ENCODE peak calls at places on chromosomes 11 and 22, in seven cellular contexts. K is AG04449, U is mucosa of descending colon, N is testis, Z is AG09309, I is dorsolateral prefrontal cortex, T is fibroblast of pulmonary artery. J is an unnamed sample.

GRCh38 chr11:95360382-95360781 is 129.4 kb upstream of the SESN3 start:
- DNase-seq in K (no peak), U (no peak), N (no peak), Z (peak), I (no peak), T (no peak), J (no peak)

GRCh38 chr11:69705246-69705856 is 1.5 kb upstream of the FGF19 start:
- DNase-seq in K (no peak), U (no peak), N (no peak), Z (no peak), I (peak), T (no peak), J (no peak)

GRCh38 chr22:44357962-44358553 is 45.3 kb upstream of the SHISAL1 start:
- DNase-seq in K (no peak), U (peak), N (peak), Z (no peak), I (no peak), T (peak), J (no peak)

GRCh38 chr11:69280994-69281393 is 13.0 kb upstream of the MYEOV start:
- DNase-seq in K (peak), U (peak), N (peak), Z (peak), I (no peak), T (peak), J (peak)

GRCh38 chr11:93541154-93541553 is 2.0 kb downstream of the SMCO4 start:
- DNase-seq in K (no peak), U (no peak), N (no peak), Z (no peak), I (no peak), T (no peak), J (no peak)

GRCh38 chr11:119709638-119710346 is 19.2 kb downstream of the NECTIN1 start:
- DNase-seq in K (no peak), U (no peak), N (no peak), Z (no peak), I (peak), T (peak), J (no peak)

GRCh38 chr11:12174145-12175143 is 64.1 kb downstream of the MICAL2 start:
- DNase-seq in K (no peak), U (no peak), N (no peak), Z (no peak), I (no peak), T (peak), J (no peak)

GRCh38 chr22:27545071-27545470 is 256.5 kb downstream of the MN1 start:
- DNase-seq in K (no peak), U (no peak), N (no peak), Z (no peak), I (no peak), T (no peak), J (no peak)

GRCh38 chr22:36753120-36753802 is 22.7 kb downstream of the IFT27 start:
- DNase-seq in K (no peak), U (no peak), N (no peak), Z (no peak), I (no peak), T (no peak), J (no peak)

GRCh38 chr11:134581966-134582787 is 170.1 kb upstream of the B3GAT1 start:
- DNase-seq in K (no peak), U (no peak), N (no peak), Z (no peak), I (no peak), T (no peak), J (no peak)

GRCh38 chr11:79400717-79401330 is 40.0 kb downstream of the TENM4 start:
- DNase-seq in K (no peak), U (peak), N (peak), Z (no peak), I (no peak), T (peak), J (no peak)

GRCh38 chr11:119155733-119156492 is 7.1 kb downstream of the ABCG4 start:
- DNase-seq in K (no peak), U (peak), N (no peak), Z (no peak), I (no peak), T (no peak), J (no peak)

GRCh38 chr11:63502252-63502820 is 3.5 kb upstream of the LGALS12 start:
- DNase-seq in K (no peak), U (no peak), N (no peak), Z (no peak), I (no peak), T (no peak), J (no peak)

GRCh38 chr11:102364991-102365390 is 18.0 kb downstream of the BIRC2 start:
- DNase-seq in K (no peak), U (no peak), N (no peak), Z (no peak), I (no peak), T (no peak), J (no peak)

GRCh38 chr11:27882066-27882697 is 181.9 kb upstream of the BDNF start:
- DNase-seq in K (no peak), U (no peak), N (no peak), Z (no peak), I (no peak), T (no peak), J (no peak)

GRCh38 chr11:15655552-15655951 is 540.8 kb downstream of the INSC start:
- DNase-seq in K (no peak), U (no peak), N (no peak), Z (no peak), I (no peak), T (no peak), J (no peak)

GRCh38 chr22:30460147-30460546 is 11.7 kb downstream of the SEC14L3 start:
- DNase-seq in K (no peak), U (peak), N (no peak), Z (no peak), I (no peak), T (no peak), J (no peak)

GRCh38 chr11:27414644-27415043 is 51.6 kb upstream of the CCDC34 start:
- DNase-seq in K (no peak), U (no peak), N (no peak), Z (no peak), I (no peak), T (no peak), J (no peak)

GRCh38 chr11:76606102-76606793 is 64.3 kb downstream of the LRRC32 start:
- DNase-seq in K (no peak), U (no peak), N (peak), Z (no peak), I (no peak), T (peak), J (no peak)

GRCh38 chr11:127493330-127493729 is 492.8 kb upstream of the KIRREL3 start:
- DNase-seq in K (no peak), U (no peak), N (peak), Z (no peak), I (no peak), T (no peak), J (no peak)

GRCh38 chr22:31605851-31606585 is 56.0 kb downstream of the PISD start:
- DNase-seq in K (no peak), U (no peak), N (no peak), Z (no peak), I (no peak), T (no peak), J (no peak)

GRCh38 chr11:102680945-102681344 is 24.6 kb downstream of the MMP27 start:
- DNase-seq in K (no peak), U (no peak), N (no peak), Z (peak), I (no peak), T (peak), J (no peak)

GRCh38 chr11:27431808-27432207 is 40.8 kb downstream of the LGR4 start:
- DNase-seq in K (no peak), U (no peak), N (no peak), Z (no peak), I (no peak), T (no peak), J (no peak)

GRCh38 chr11:77776455-77776854 is 44.1 kb downstream of the RSF1 start:
- DNase-seq in K (no peak), U (no peak), N (no peak), Z (no peak), I (no peak), T (peak), J (no peak)

GRCh38 chr11:14364322-14364721 is 5.3 kb upstream of the RRAS2 start:
- DNase-seq in K (no peak), U (no peak), N (no peak), Z (no peak), I (no peak), T (no peak), J (no peak)

GRCh38 chr22:27573280-27573711 is 228.3 kb downstream of the MN1 start:
- DNase-seq in K (no peak), U (no peak), N (no peak), Z (no peak), I (no peak), T (no peak), J (no peak)

GRCh38 chr22:48832592-48832991 is 995.1 kb downstream of the BRD1 start:
- DNase-seq in K (no peak), U (no peak), N (no peak), Z (no peak), I (no peak), T (no peak), J (no peak)

GRCh38 chr11:58629857-58630256 is 7.4 kb downstream of the CNTF start:
- DNase-seq in K (peak), U (no peak), N (peak), Z (peak), I (no peak), T (peak), J (no peak)

GRCh38 chr11:118491041-118491440 is 36.2 kb upstream of the TTC36 start:
- DNase-seq in K (no peak), U (no peak), N (no peak), Z (no peak), I (no peak), T (no peak), J (no peak)

GRCh38 chr11:107272561-107272960 is 185.1 kb downstream of the CWF19L2 start:
- DNase-seq in K (no peak), U (no peak), N (no peak), Z (no peak), I (no peak), T (no peak), J (no peak)

GRCh38 chr22:32808038-32808445 is 6.5 kb downstream of the TIMP3 start:
- DNase-seq in K (no peak), U (peak), N (no peak), Z (no peak), I (no peak), T (no peak), J (no peak)

GRCh38 chr22:38657248-38657909 is 941 bp downstream of the CBY1 start:
- DNase-seq in K (no peak), U (peak), N (peak), Z (no peak), I (no peak), T (peak), J (no peak)

GRCh38 chr11:134663506-134664313 is 251.7 kb upstream of the B3GAT1 start:
- DNase-seq in K (no peak), U (no peak), N (no peak), Z (no peak), I (no peak), T (no peak), J (no peak)

GRCh38 chr11:74559934-74560309 is 32.5 kb upstream of the POLD3 start:
- DNase-seq in K (no peak), U (no peak), N (no peak), Z (no peak), I (no peak), T (peak), J (no peak)

GRCh38 chr11:79243412-79244174 is 197.2 kb downstream of the TENM4 start:
- DNase-seq in K (no peak), U (no peak), N (peak), Z (no peak), I (no peak), T (no peak), J (no peak)

GRCh38 chr11:118627566-118627965 is 20.2 kb downstream of the PHLDB1 start:
- DNase-seq in K (no peak), U (peak), N (no peak), Z (no peak), I (no peak), T (no peak), J (no peak)

GRCh38 chr11:71339178-71339881 is 87.0 kb upstream of the SHANK2 start:
- DNase-seq in K (no peak), U (no peak), N (peak), Z (no peak), I (no peak), T (no peak), J (no peak)

GRCh38 chr22:21621891-21622623 is 7.8 kb downstream of the YDJC start:
- DNase-seq in K (no peak), U (no peak), N (no peak), Z (no peak), I (no peak), T (no peak), J (no peak)

GRCh38 chr11:130314184-130314748 is 451 bp downstream of the ZBTB44 start:
- DNase-seq in K (no peak), U (peak), N (peak), Z (no peak), I (no peak), T (peak), J (no peak)

GRCh38 chr11:130310622-130311021 is 4.1 kb downstream of the ZBTB44 start:
- DNase-seq in K (no peak), U (no peak), N (no peak), Z (no peak), I (no peak), T (no peak), J (no peak)

GRCh38 chr11:130314749-130315285 is at the start of gene ZBTB44:
- DNase-seq in K (peak), U (peak), N (peak), Z (peak), I (peak), T (peak), J (no peak)

GRCh38 chr11:130313383-130314183 is 1.1 kb downstream of the ZBTB44 start:
- DNase-seq in K (no peak), U (no peak), N (no peak), Z (no peak), I (no peak), T (peak), J (no peak)

DNA sequence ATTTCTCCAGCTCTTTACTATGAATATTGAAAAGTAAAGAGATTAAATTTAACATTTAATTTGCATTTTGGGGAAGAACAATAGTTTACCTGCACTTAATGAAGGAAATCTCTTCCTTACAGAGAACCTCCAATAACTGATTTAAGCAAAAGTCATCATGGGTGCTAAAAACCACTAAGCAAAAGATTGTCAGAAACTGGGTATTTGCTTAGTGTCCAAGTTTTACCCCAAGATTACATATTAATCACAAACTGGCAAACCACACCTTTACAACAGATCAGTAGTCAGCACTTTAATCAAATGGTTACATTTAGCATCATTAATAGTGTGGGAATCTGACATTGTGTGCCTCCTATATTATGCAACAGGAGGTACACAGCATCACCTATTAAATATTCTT is 2.7 kb downstream of the ZBTB44 start:
- DNase-seq in K (no peak), U (no peak), N (no peak), Z (no peak), I (no peak), T (no peak), J (no peak)
- H3K4me3 ChIP-seq in K (no peak), U (no peak), N (no peak), Z (no peak), I (peak), T (no peak), J (peak)

DNA sequence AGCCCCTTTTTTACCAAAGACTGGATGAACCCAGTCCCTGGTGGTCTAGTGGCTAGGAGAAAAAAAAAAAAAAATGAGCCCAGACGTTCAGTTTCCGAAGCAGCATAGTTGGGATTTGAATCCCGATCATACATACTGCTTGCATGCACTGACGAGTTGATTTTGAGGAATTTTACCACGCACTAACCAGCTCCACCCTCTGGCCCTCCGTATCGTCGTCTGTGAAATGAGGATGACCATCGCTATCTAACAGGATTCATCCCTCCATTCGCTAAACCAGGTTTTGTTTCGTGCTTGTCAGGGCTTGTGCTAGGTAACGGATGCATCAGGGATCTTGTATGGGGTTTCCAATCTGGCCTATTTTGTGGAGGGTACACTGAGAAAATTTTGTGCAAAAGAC is 774 bp downstream of the PTS start:
- DNase-seq in K (no peak), U (no peak), N (no peak), Z (no peak), I (no peak), T (peak), J (no peak)
- TF ChIP-seq CTCF in K (no peak), U (no peak), N (no peak), Z (no peak), I (no peak), T (no peak), J (no peak)

DNA sequence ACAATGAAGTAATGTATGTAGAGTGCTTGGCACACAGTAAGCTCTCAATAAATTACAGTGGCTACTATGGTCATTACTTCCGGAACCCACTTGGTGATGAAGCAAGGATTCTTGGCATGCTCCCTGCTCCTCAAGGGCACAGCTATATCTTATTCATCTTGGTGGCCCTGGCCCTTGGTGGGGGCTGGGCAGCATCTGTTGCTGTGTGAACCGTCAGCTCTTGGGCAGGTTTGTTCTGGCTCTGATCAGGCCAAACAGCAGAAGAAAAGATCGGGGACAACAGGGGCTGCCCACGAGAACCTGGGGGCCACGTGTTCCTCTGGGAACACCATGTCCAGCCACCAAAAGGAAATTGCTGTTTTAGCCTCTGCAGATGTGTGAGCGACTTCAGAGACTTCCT is 136.9 kb upstream of the SYT13 start:
- DNase-seq in K (no peak), U (no peak), N (no peak), Z (no peak), I (no peak), T (no peak), J (no peak)
- H3K4me3 ChIP-seq in K (no peak), U (no peak), N (no peak), Z (no peak), I (no peak), T (no peak), J (no peak)

GRCh38 chr22:50326959-50327710 is at the start of gene DENND6B:
- DNase-seq in K (no peak), U (peak), N (peak), Z (no peak), I (peak), T (peak), J (no peak)
- TF ChIP-seq CTCF in K (peak), U (peak), N (peak), Z (peak), I (peak), T (no peak), J (no peak)

GRCh38 chr11:121928597-121929580 is 187.1 kb downstream of the BLID start:
- DNase-seq in K (no peak), U (no peak), N (no peak), Z (no peak), I (no peak), T (no peak), J (no peak)
- H3K4me3 ChIP-seq in K (no peak), U (no peak), N (peak), Z (no peak), I (peak), T (peak), J (peak)

GRCh38 chr22:23789121-23789520 is 2.4 kb downstream of the SMARCB1 start:
- DNase-seq in K (no peak), U (no peak), N (no peak), Z (no peak), I (no peak), T (no peak), J (no peak)

GRCh38 chr22:23790819-23791736 is 4.3 kb downstream of the SMARCB1 start:
- DNase-seq in K (no peak), U (peak), N (peak), Z (peak), I (no peak), T (peak), J (no peak)

GRCh38 chr22:23787600-23787896 is 782 bp downstream of the SMARCB1 start:
- DNase-seq in K (no peak), U (no peak), N (no peak), Z (no peak), I (no peak), T (no peak), J (no peak)

GRCh38 chr22:23787910-23788309 is 1.1 kb downstream of the SMARCB1 start:
- DNase-seq in K (no peak), U (peak), N (no peak), Z (no peak), I (no peak), T (no peak), J (no peak)

DNA sequence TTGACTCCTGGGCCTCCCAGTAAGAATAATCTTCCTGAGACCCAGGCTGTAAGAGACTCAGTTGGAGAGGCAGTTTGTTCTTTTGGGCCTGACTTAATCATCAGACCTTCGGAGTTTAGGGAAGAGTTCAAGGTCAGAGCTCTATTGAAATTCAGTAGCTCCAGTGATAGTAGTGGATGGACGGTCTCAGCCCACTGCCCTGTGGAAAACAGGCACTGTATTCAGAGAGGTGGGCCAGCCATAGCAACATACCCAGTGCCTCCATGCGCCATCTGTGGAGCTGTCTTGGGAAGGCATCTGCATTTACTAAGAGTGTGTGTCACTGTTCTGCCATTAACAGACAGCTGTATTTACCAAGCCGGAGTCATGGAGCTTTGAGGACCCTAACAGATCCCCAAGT is 2.9 kb downstream of the SMARCB1 start:
- DNase-seq in K (no peak), U (peak), N (no peak), Z (no peak), I (no peak), T (no peak), J (no peak)
- TF ChIP-seq CTCF in K (no peak), U (no peak), N (no peak), Z (no peak), I (peak), T (peak), J (peak)

DNA sequence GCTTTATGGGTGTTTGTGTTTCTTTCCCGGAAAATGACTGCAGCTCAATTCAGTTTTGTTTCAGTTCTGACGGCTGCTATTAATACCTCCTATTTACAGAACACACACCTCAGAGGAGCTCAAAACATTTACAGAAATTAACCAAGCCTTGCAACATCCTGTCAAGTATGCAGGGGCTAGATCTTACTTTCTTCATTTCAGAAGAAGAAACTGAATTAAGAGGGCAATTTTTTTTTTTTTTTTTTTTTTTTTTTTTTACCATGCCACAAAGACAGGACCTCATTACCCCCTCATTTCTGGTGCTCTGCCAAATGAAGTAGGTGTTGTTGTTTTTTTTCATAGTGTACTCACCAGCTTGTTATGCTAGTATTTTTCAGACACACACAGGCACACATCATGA is 50.0 kb upstream of the BLID start:
- DNase-seq in K (no peak), U (no peak), N (no peak), Z (no peak), I (no peak), T (no peak), J (no peak)
- H3K4me3 ChIP-seq in K (no peak), U (no peak), N (no peak), Z (no peak), I (no peak), T (no peak), J (no peak)